ENCODE peak calls at places on chromosomes 1 and 21, in eight cellular contexts. A, C, Q, L, I, O, X and B are unnamed samples.

GRCh38 chr1:155691992-155692528 is 3.2 kb downstream of the DAP3 start:
- DNase-seq in A (no peak), C (no peak), Q (no peak), L (no peak), I (no peak), O (no peak), X (no peak), B (no peak)

GRCh38 chr1:163709636-163710035 is 387.9 kb downstream of the NUF2 start:
- DNase-seq in A (no peak), C (no peak), Q (no peak), L (no peak), I (no peak), O (no peak), X (no peak), B (no peak)

GRCh38 chr1:31010081-31010989 is 55.2 kb downstream of the PUM1 start:
- DNase-seq in A (peak), C (no peak), Q (no peak), L (peak), I (no peak), O (no peak), X (no peak), B (no peak)

GRCh38 chr1:220527279-220528048 is 472 bp upstream of the MARK1 start:
- DNase-seq in A (peak), C (no peak), Q (peak), L (no peak), I (peak), O (peak), X (no peak), B (peak)

GRCh38 chr1:244369256-244370057 is 82.3 kb downstream of the ADSS2 start:
- DNase-seq in A (no peak), C (peak), Q (peak), L (no peak), I (no peak), O (no peak), X (no peak), B (no peak)

GRCh38 chr1:8423134-8423701 is 105.3 kb downstream of the SLC45A1 start:
- DNase-seq in A (peak), C (peak), Q (peak), L (no peak), I (peak), O (peak), X (peak), B (peak)

GRCh38 chr1:212814989-212815388 is 23.3 kb downstream of the TATDN3 start:
- DNase-seq in A (no peak), C (no peak), Q (no peak), L (no peak), I (no peak), O (no peak), X (no peak), B (no peak)

GRCh38 chr21:22710725-22711124 is 1712.5 kb downstream of the NCAM2 start:
- DNase-seq in A (no peak), C (no peak), Q (no peak), L (no peak), I (no peak), O (no peak), X (no peak), B (no peak)

GRCh38 chr1:23865543-23865930 is 2.6 kb downstream of the FUCA1 start:
- DNase-seq in A (peak), C (no peak), Q (peak), L (no peak), I (no peak), O (no peak), X (no peak), B (no peak)

GRCh38 chr1:169889871-169890270 is 3.8 kb downstream of the SCYL3 start:
- DNase-seq in A (no peak), C (no peak), Q (no peak), L (no peak), I (no peak), O (no peak), X (no peak), B (no peak)

GRCh38 chr1:209746469-209747269 is 9.2 kb upstream of the TRAF3IP3 start:
- DNase-seq in A (no peak), C (no peak), Q (no peak), L (no peak), I (no peak), O (no peak), X (no peak), B (no peak)

GRCh38 chr1:86365890-86366289 is 30.2 kb downstream of the ODF2L start:
- DNase-seq in A (no peak), C (no peak), Q (no peak), L (no peak), I (no peak), O (no peak), X (no peak), B (no peak)

GRCh38 chr1:201904579-201904978 is 15.9 kb downstream of the SHISA4 start:
- DNase-seq in A (no peak), C (no peak), Q (peak), L (peak), I (peak), O (no peak), X (no peak), B (no peak)

GRCh38 chr1:94543003-94543402 is 1.4 kb upstream of the F3 start:
- DNase-seq in A (no peak), C (no peak), Q (no peak), L (no peak), I (no peak), O (no peak), X (no peak), B (no peak)

GRCh38 chr1:10253755-10254154 is 43.4 kb downstream of the KIF1B start:
- DNase-seq in A (no peak), C (no peak), Q (no peak), L (peak), I (no peak), O (no peak), X (no peak), B (no peak)

GRCh38 chr1:29827801-29828525 is 591.6 kb downstream of the PTPRU start:
- DNase-seq in A (no peak), C (no peak), Q (no peak), L (no peak), I (no peak), O (no peak), X (no peak), B (no peak)

GRCh38 chr1:193325771-193326170 is 139.4 kb upstream of the B3GALT2 start:
- DNase-seq in A (no peak), C (no peak), Q (no peak), L (no peak), I (no peak), O (no peak), X (no peak), B (no peak)

GRCh38 chr1:28259935-28260802 is 851 bp downstream of the SESN2 start:
- DNase-seq in A (peak), C (peak), Q (peak), L (peak), I (peak), O (peak), X (peak), B (peak)

GRCh38 chr1:66380452-66381212 is 153.3 kb upstream of the SGIP1 start:
- DNase-seq in A (peak), C (no peak), Q (peak), L (no peak), I (no peak), O (no peak), X (no peak), B (no peak)

GRCh38 chr1:97986041-97987005 is 65.5 kb upstream of the DPYD start:
- DNase-seq in A (no peak), C (no peak), Q (no peak), L (no peak), I (no peak), O (no peak), X (no peak), B (no peak)

GRCh38 chr1:13730751-13731482 is 30.9 kb downstream of the PRDM2 start:
- DNase-seq in A (peak), C (no peak), Q (peak), L (no peak), I (no peak), O (no peak), X (peak), B (no peak)

GRCh38 chr1:224801761-224802490 is 127.5 kb upstream of the DNAH14 start:
- DNase-seq in A (no peak), C (no peak), Q (no peak), L (no peak), I (no peak), O (no peak), X (no peak), B (no peak)

GRCh38 chr21:14559144-14559543 is 13.0 kb upstream of the SAMSN1 start:
- DNase-seq in A (no peak), C (no peak), Q (no peak), L (no peak), I (no peak), O (no peak), X (no peak), B (no peak)

GRCh38 chr1:214398490-214398889 is 117.5 kb downstream of the SMYD2 start:
- DNase-seq in A (no peak), C (no peak), Q (no peak), L (no peak), I (no peak), O (no peak), X (no peak), B (no peak)

GRCh38 chr21:42096593-42096992 is 25.5 kb downstream of the UMODL1 start:
- DNase-seq in A (no peak), C (no peak), Q (no peak), L (no peak), I (no peak), O (no peak), X (no peak), B (no peak)

GRCh38 chr1:223106856-223107255 is 36.2 kb downstream of the TLR5 start:
- DNase-seq in A (no peak), C (no peak), Q (no peak), L (no peak), I (no peak), O (no peak), X (no peak), B (peak)

GRCh38 chr1:177847843-177848242 is 122.0 kb downstream of the SEC16B start:
- DNase-seq in A (no peak), C (no peak), Q (no peak), L (peak), I (no peak), O (no peak), X (no peak), B (no peak)

GRCh38 chr1:2335721-2336475 is 55.5 kb downstream of the MORN1 start:
- DNase-seq in A (no peak), C (no peak), Q (no peak), L (no peak), I (no peak), O (no peak), X (no peak), B (no peak)

GRCh38 chr1:37113285-37113684 is 79.0 kb upstream of the GRIK3 start:
- DNase-seq in A (no peak), C (no peak), Q (no peak), L (no peak), I (no peak), O (no peak), X (no peak), B (no peak)

GRCh38 chr1:177905686-177906085 is 64.2 kb downstream of the SEC16B start:
- DNase-seq in A (no peak), C (no peak), Q (no peak), L (no peak), I (no peak), O (no peak), X (no peak), B (no peak)

GRCh38 chr21:43572443-43572842 is 86.8 kb downstream of the HSF2BP start:
- DNase-seq in A (no peak), C (no peak), Q (no peak), L (no peak), I (no peak), O (no peak), X (no peak), B (no peak)

GRCh38 chr1:191831572-191831971 is 326.7 kb upstream of the RGS18 start:
- DNase-seq in A (no peak), C (no peak), Q (no peak), L (no peak), I (no peak), O (no peak), X (no peak), B (no peak)
- TF ChIP-seq CTCF in A (no peak), C (no peak), Q (no peak), L (no peak), I (no peak), O (no peak), X (no peak), B (no peak)

DNA sequence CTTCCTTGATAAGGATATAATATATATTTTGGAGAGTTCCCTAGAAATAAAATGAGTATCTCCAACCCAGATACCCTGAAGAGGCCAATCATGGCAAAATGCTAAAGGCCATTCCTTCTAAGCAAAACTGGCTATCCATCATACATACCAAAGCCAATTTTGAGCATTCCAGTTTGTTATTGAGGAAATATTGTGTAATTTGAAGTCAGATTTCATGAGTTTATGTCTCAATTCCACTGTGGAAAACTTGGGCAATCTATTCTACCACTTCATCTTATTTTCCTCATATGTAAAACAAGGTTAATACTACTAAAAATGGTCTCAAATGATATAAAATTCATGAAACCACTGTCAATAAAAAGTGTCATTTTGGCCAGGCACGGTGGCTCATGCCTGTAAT is 19.0 kb downstream of the ASPM start:
- DNase-seq in A (no peak), C (no peak), Q (no peak), L (no peak), I (no peak), O (no peak), X (no peak), B (no peak)
- TF ChIP-seq CTCF in A (no peak), C (no peak), Q (no peak), L (no peak), I (no peak), O (no peak), X (no peak), B (no peak)

GRCh38 chr1:242890211-242890741 is 364.8 kb downstream of the CEP170 start:
- DNase-seq in A (no peak), C (peak), Q (no peak), L (no peak), I (no peak), O (peak), X (no peak), B (peak)

DNA sequence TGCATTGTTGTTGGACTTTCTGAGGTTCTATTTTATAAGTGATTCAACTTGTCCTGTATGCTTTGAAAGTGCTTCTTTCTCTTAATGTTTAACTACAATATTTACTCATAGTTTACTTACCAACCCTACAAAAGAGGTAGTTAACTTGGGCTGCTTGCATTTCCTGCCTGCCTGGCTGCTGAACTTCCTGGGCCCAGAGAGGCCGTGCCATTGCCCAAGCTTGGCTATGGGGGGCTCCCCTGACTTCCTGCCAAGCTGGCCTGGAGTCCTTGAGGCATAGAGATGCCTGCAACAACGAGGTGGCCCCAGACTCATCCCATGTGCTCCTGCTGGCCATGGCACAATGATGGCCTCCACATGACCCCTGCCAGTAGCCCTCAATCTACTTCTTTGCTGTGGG is 361.6 kb upstream of the PLD5 start:
- DNase-seq in A (no peak), C (no peak), Q (no peak), L (no peak), I (no peak), O (no peak), X (no peak), B (no peak)
- TF ChIP-seq CTCF in A (no peak), C (no peak), Q (no peak), L (no peak), I (no peak), O (no peak), X (no peak), B (no peak)

GRCh38 chr1:33007190-33008050 is 29.3 kb downstream of the AK2 start:
- DNase-seq in A (no peak), C (no peak), Q (peak), L (peak), I (no peak), O (no peak), X (no peak), B (peak)
- TF ChIP-seq CTCF in A (no peak), C (no peak), Q (no peak), L (peak), I (peak), O (peak), X (peak), B (peak)

GRCh38 chr1:25697426-25698220 is 81.0 kb downstream of the MAN1C1 start:
- DNase-seq in A (peak), C (no peak), Q (no peak), L (no peak), I (no peak), O (no peak), X (no peak), B (no peak)
- TF ChIP-seq CTCF in A (no peak), C (no peak), Q (no peak), L (peak), I (no peak), O (no peak), X (no peak), B (peak)

DNA sequence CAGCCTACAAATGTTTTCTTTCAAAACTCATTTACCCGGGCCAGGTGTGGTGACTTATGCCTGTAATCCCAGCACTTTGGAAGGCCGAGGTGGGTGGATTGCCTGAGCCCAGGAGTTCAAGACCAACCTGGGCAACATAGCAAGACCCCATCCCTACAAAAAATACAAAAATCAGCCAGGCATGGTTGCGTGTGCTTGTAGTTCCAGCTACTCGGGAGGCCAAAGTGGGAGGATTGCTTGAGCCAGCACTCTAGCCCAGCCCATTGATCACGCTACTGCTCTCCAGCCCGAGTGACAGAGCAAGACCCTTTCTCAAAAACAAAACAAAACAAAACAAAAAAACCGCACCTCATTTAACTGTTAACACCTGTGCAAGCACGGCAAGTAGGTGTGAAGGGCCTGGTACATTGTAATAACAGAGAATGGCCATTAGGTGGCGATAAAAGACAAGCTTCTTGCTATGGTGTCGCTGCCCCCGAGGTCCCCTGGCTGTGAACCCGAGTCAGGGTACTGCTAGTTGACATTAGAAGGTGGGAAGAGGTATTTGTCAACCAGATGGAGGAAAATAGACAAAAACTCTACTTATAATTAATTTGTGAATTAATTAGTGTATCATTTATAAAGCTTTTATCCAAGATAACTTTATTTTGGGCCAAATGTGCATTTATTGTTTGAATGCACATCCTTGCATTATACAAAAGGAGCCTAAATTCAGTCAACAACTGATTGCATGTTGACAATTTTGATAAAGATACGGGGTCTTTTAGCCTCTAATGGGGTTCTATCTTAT is 66.5 kb downstream of the SH3BGR start:
- DNase-seq in A (peak), C (peak), Q (peak), L (peak), I (peak), O (no peak), X (no peak), B (peak)
- TF ChIP-seq CTCF in A (peak), C (peak), Q (peak), L (peak), I (peak), O (peak), X (peak), B (peak)

GRCh38 chr1:217522280-217522679 is 108.6 kb downstream of the GPATCH2 start:
- DNase-seq in A (no peak), C (no peak), Q (no peak), L (no peak), I (no peak), O (no peak), X (no peak), B (no peak)
- TF ChIP-seq CTCF in A (no peak), C (no peak), Q (no peak), L (no peak), I (no peak), O (peak), X (no peak), B (no peak)

DNA sequence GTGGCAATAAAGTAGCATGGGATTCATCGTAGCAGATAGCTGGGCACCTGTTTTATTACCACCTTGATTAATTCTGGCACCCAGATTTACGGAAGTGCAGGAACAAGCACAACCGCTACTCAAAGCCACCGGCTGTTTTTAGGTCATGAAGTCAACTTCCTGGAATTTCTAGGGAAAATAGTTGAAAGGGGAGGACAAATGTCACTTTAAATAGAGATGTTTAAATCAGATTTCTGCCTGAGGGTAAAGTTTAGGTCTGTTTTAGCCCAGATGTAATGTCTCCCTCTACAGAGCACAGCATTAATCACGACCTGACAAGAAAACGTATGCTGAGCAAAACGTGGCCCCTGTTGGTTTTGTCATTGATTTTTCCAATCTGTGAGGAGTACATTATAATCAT is 8.0 kb downstream of the ADGRL2 start:
- DNase-seq in A (no peak), C (no peak), Q (no peak), L (no peak), I (no peak), O (no peak), X (no peak), B (no peak)
- TF ChIP-seq CTCF in A (no peak), C (no peak), Q (no peak), L (no peak), I (no peak), O (peak), X (no peak), B (no peak)

GRCh38 chr1:103514920-103515503 is 10.5 kb upstream of the RNPC3 start:
- DNase-seq in A (peak), C (no peak), Q (no peak), L (no peak), I (no peak), O (no peak), X (no peak), B (no peak)
- TF ChIP-seq CTCF in A (peak), C (peak), Q (peak), L (peak), I (peak), O (peak), X (peak), B (peak)